ENCODE peak calls at places on chromosomes 4 and X, in eight cellular contexts. W is breast epithelium, E is upper lobe of left lung, Z is suprapubic skin, V is Panc1, Y is GM23338, M is transverse colon, X is sigmoid colon. A is an unnamed sample.
A peak's percentile ranks its signal among the peaks of the same experiment; 100 is the strongest.

GRCh38 chr4:13470379-13470778 is 13.8 kb downstream of the RAB28 start:
- DNase-seq in W (no peak), E (no peak), Z (no peak), V (no peak), Y (no peak), M (no peak), X (no peak), A (no peak)

GRCh38 chrX:49987651-49988050 is 65.3 kb downstream of the CLCN5 start:
- DNase-seq in W (no peak), E (no peak), Z (no peak), V (no peak), Y (no peak), M (no peak), X (no peak), A (no peak)

GRCh38 chr4:81960968-81961367 is 412.8 kb downstream of the HNRNPD start:
- DNase-seq in W (no peak), E (no peak), Z (no peak), V (no peak), Y (no peak), M (no peak), X (no peak), A (no peak)

GRCh38 chr4:89029591-89029990 is 27.4 kb downstream of the FAM13A start:
- DNase-seq in W (no peak), E (no peak), Z (no peak), V (no peak), Y (no peak), M (no peak), X (no peak), A (no peak)

GRCh38 chr4:86496094-86497060 is 97.7 kb upstream of the PTPN13 start:
- DNase-seq in W (no peak), E (no peak), Z (no peak), V (no peak), Y (peak; percentile 70), M (peak; percentile 16), X (no peak), A (peak; percentile 7)

GRCh38 chrX:110402091-110402854 is 43.6 kb downstream of the RTL9 start:
- DNase-seq in W (peak; percentile 24), E (no peak), Z (peak; percentile 79), V (no peak), Y (peak; percentile 33), M (no peak), X (peak; percentile 66), A (no peak)

GRCh38 chr4:55069248-55069647 is 56.1 kb downstream of the KDR start:
- DNase-seq in W (no peak), E (no peak), Z (no peak), V (no peak), Y (no peak), M (no peak), X (no peak), A (no peak)

GRCh38 chr4:125112536-125112935 is 202.2 kb upstream of the FAT4 start:
- DNase-seq in W (no peak), E (no peak), Z (no peak), V (no peak), Y (no peak), M (no peak), X (no peak), A (no peak)

GRCh38 chr4:139776235-139776634 is 110.6 kb downstream of the MGST2 start:
- DNase-seq in W (no peak), E (no peak), Z (no peak), V (no peak), Y (no peak), M (no peak), X (no peak), A (no peak)

GRCh38 chrX:41085883-41086626 is 810 bp downstream of the USP9X start:
- DNase-seq in W (peak; percentile 59), E (peak; percentile 89), Z (peak; percentile 84), V (no peak), Y (peak; percentile 49), M (peak; percentile 60), X (peak; percentile 80), A (peak; percentile 6)

GRCh38 chrX:69138512-69138911 is 26.7 kb downstream of the PJA1 start:
- DNase-seq in W (no peak), E (no peak), Z (no peak), V (no peak), Y (no peak), M (no peak), X (no peak), A (no peak)

DNA sequence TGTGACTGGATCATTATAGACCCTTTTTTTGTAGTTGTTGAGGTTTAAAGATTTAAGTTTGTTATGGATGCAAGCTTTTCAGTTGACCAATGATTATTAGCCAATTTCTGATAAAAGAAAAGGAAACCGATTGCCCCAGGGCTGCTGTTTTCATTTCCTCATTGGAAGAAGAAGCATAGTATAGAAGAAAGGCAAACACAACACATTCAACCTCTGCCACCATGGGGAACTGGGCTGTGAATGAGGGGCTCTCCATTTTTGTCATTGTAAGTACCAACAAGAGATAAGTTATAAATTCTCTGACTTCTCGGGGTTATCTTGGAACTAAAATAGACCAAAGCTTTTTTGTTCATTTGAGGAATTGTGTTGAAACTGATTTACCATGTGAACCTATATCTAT is at the start of gene CYBB:
- DNase-seq in W (no peak), E (no peak), Z (no peak), V (no peak), Y (no peak), M (no peak), X (no peak), A (no peak)
- TF ChIP-seq POLR2AphosphoS5 in W (no peak), E (no peak), Z (no peak), V (no peak), Y (no peak), M (peak; percentile 16), X (no peak), A (no peak)

DNA sequence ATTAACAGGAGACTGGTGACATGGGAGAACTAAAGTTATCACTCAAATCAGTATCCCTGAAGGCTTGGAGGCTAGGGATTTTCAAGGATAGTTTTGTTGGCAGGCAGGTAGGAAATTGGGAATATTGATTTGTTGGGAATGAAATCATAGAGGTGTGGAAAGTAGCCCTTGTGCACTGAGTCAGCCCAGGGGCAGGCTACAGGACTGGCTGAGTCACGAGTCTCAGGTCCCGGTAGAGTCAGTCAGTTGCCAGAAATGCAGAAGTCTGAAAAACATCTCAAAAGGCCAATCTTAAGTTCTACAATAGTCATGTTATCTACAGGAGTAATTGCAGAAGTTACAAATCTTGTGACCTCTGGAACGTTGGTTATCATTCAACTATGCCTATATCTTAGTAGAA is 153.1 kb downstream of the GC start:
- DNase-seq in W (no peak), E (no peak), Z (no peak), V (no peak), Y (no peak), M (no peak), X (no peak), A (no peak)
- TF ChIP-seq POLR2AphosphoS5 in W (no peak), E (no peak), Z (no peak), V (no peak), Y (no peak), M (no peak), X (no peak), A (no peak)

DNA sequence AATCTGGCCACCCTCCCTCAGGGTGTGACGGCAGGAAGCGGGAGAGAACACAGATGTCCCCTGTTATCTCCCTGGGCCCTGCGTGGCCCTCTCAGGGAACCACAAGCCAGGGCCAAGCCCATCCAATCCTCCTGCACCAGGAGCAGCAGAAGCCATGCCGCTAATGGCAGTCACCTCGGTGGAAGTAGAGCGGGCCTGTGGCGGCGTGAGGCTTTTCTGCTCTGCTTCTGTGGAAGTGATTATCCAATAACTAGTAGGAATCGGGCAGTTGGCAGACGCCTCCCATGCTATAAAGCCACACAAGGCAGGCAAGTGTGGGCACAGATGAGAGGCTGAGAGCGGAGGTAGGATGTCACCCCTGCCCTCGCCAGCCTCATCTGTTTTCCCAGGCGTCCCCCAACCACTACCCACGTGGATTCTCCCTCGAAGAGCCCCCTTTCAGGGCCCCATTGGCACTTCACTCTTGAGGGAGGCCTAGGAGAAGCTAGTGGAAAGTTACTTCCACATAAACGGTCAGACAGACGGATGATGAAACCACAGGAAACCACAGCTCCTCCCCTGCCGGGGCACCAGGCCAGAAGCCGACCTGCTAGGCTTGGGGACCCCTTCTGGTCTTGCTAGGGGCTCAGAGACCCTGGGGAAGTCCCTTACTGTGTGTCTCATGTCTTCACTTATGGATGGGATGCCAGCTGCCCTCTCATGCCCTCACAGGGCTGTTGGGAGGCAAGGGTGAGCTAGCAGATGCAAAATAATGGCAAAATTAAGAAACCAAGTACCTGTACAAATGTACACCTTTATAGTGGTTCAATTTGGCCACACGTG is 18.8 kb upstream of the TMSB4X start:
- DNase-seq in W (no peak), E (peak; percentile 40), Z (no peak), V (no peak), Y (no peak), M (peak; percentile 69), X (no peak), A (no peak)
- TF ChIP-seq POLR2AphosphoS5 in W (no peak), E (peak; percentile 41), Z (no peak), V (no peak), Y (no peak), M (no peak), X (no peak), A (no peak)

GRCh38 chr4:153623491-153623890 is 60.6 kb upstream of the TLR2 start:
- DNase-seq in W (no peak), E (no peak), Z (no peak), V (no peak), Y (no peak), M (no peak), X (no peak), A (no peak)

GRCh38 chr4:153634737-153635353 is 49.2 kb upstream of the TLR2 start:
- DNase-seq in W (no peak), E (no peak), Z (no peak), V (no peak), Y (peak; percentile 69), M (no peak), X (no peak), A (no peak)

DNA sequence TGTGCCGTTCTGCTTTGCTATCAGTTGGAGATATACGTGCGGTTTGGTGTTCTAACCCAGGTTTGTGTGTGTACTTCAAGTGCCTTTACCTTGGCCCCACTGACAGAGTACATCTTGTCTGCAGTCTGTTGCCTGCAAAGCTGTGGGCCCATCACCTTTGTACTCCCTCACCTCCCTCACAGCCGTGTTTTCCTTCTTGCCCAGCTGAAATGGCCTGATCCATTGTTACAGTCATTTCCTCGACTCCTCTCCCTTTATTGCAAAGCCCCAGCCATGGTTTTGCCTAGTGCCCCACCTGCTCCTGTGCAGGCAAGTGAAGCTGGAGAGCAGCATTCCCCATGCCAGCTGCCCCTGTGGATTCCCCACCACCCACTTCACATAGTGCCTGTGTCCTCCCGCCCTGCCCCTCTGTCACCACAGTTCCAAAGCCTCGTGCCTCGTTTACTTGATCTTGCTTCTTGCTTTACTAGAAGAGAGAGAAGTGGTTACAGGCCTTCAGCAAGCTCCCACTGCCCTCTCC is 55.2 kb upstream of the TLR2 start:
- DNase-seq in W (no peak), E (no peak), Z (no peak), V (no peak), Y (no peak), M (no peak), X (no peak), A (no peak)
- TF ChIP-seq POLR2AphosphoS5 in W (no peak), E (no peak), Z (no peak), V (no peak), Y (no peak), M (no peak), X (no peak), A (no peak)

DNA sequence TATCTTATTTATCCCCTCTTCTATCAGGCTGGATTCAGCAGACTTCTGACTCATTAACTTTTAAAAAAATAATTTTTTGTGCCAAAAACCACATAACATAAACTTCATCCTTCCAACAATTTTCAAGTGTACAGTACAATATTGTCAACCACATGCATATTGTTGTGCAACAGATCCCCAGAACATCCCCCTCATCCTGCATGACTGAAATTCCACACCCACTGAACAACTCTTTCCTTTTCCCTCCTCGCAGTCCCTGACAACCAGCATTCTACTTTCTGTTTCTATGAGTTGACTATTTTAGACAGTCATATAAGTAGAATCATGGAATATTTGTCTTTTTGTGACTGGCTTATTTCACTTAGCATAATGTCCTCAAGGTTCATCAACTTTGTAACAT is 2.2 kb upstream of the MID2 start:
- DNase-seq in W (no peak), E (no peak), Z (no peak), V (no peak), Y (no peak), M (no peak), X (no peak), A (no peak)
- TF ChIP-seq POLR2AphosphoS5 in W (no peak), E (no peak), Z (no peak), V (no peak), Y (no peak), M (no peak), X (no peak), A (no peak)